ENCODE peak calls at places on chromosomes 4 and X, in eight cellular contexts. O is body of pancreas, D is IMR-90, M is ovary, Y is uterus, G is stomach, N is heart left ventricle, B is Peyer's patch. Q is an unnamed sample.
A peak's percentile ranks its signal among the peaks of the same experiment; 100 is the strongest.

GRCh38 chr4:113090954-113091353 is 41.5 kb downstream of the ANK2 start:
- DNase-seq in O (no peak), D (no peak), M (no peak), Y (no peak), G (no peak), N (no peak), B (no peak), Q (no peak)

GRCh38 chr4:125085-125820 is 952 bp downstream of the ZNF718 start:
- DNase-seq in O (peak; percentile 56), D (peak; percentile 17), M (no peak), Y (no peak), G (peak; percentile 47), N (peak; percentile 25), B (peak; percentile 61), Q (peak; percentile 74)

GRCh38 chrX:22314211-22314610 is 41.5 kb downstream of the CBLL2 start:
- DNase-seq in O (no peak), D (no peak), M (no peak), Y (no peak), G (no peak), N (no peak), B (no peak), Q (no peak)

GRCh38 chr4:14627038-14627437 is 375.2 kb upstream of the CPEB2 start:
- DNase-seq in O (no peak), D (no peak), M (no peak), Y (no peak), G (no peak), N (no peak), B (no peak), Q (no peak)

GRCh38 chrX:2345562-2345961 is 155.2 kb downstream of the DHRSX start:
- DNase-seq in O (no peak), D (no peak), M (no peak), Y (no peak), G (no peak), N (no peak), B (no peak), Q (no peak)

GRCh38 chr4:165874799-165875371 is 1.8 kb downstream of the TLL1 start:
- DNase-seq in O (peak; percentile 31), D (no peak), M (no peak), Y (peak; percentile 19), G (no peak), N (peak; percentile 33), B (peak; percentile 71), Q (peak; percentile 22)

GRCh38 chr4:71415491-71415890 is 76.7 kb downstream of the SLC4A4 start:
- DNase-seq in O (no peak), D (peak; percentile 68), M (no peak), Y (no peak), G (no peak), N (no peak), B (no peak), Q (no peak)

GRCh38 chrX:50204364-50204899 is at the start of gene CCNB3:
- DNase-seq in O (peak; percentile 79), D (peak; percentile 56), M (peak; percentile 57), Y (peak; percentile 65), G (peak; percentile 74), N (peak; percentile 58), B (peak; percentile 72), Q (peak; percentile 68)

GRCh38 chr4:81069706-81070331 is 39.3 kb downstream of the BMP3 start:
- DNase-seq in O (peak; percentile 85), D (peak; percentile 90), M (peak; percentile 23), Y (peak; percentile 57), G (peak; percentile 66), N (peak; percentile 32), B (peak; percentile 44), Q (peak; percentile 59)

GRCh38 chr4:67770422-67770821 is 16.2 kb upstream of the GNRHR start:
- DNase-seq in O (no peak), D (no peak), M (no peak), Y (no peak), G (no peak), N (no peak), B (no peak), Q (no peak)

GRCh38 chr4:66604192-66604591 is 933.9 kb upstream of the EPHA5 start:
- DNase-seq in O (no peak), D (no peak), M (no peak), Y (no peak), G (no peak), N (no peak), B (no peak), Q (no peak)

GRCh38 chr4:71184195-71184781 is 154.5 kb upstream of the SLC4A4 start:
- DNase-seq in O (peak; percentile 67), D (peak; percentile 75), M (no peak), Y (peak; percentile 26), G (peak; percentile 65), N (peak; percentile 12), B (no peak), Q (peak; percentile 61)

GRCh38 chr4:180664766-180665368 is 1578.3 kb upstream of the TENM3 start:
- DNase-seq in O (peak; percentile 82), D (peak; percentile 90), M (peak; percentile 30), Y (peak; percentile 48), G (peak; percentile 66), N (peak; percentile 28), B (no peak), Q (peak; percentile 53)

GRCh38 chr4:105023668-105024055 is 123.0 kb upstream of the TET2 start:
- DNase-seq in O (no peak), D (no peak), M (no peak), Y (no peak), G (no peak), N (no peak), B (no peak), Q (no peak)

GRCh38 chr4:77092832-77093800 is 17.3 kb upstream of the CCNI start:
- DNase-seq in O (no peak), D (no peak), M (no peak), Y (no peak), G (no peak), N (no peak), B (no peak), Q (no peak)

GRCh38 chr4:1690698-1691097 is 6.6 kb upstream of the FAM53A start:
- DNase-seq in O (no peak), D (no peak), M (no peak), Y (no peak), G (no peak), N (no peak), B (no peak), Q (no peak)
- H3K36me3 ChIP-seq in O (no peaks in the 10 kb centered on the region), D (peaks cover 35% of the 10 kb centered on the region), M (no peaks in the 10 kb centered on the region), Y (no peaks in the 10 kb centered on the region), G (peaks cover 32% of the 10 kb centered on the region), N (peaks cover 46% of the 10 kb centered on the region), B (no peaks in the 10 kb centered on the region), Q (peaks cover 19% of the 10 kb centered on the region)

DNA sequence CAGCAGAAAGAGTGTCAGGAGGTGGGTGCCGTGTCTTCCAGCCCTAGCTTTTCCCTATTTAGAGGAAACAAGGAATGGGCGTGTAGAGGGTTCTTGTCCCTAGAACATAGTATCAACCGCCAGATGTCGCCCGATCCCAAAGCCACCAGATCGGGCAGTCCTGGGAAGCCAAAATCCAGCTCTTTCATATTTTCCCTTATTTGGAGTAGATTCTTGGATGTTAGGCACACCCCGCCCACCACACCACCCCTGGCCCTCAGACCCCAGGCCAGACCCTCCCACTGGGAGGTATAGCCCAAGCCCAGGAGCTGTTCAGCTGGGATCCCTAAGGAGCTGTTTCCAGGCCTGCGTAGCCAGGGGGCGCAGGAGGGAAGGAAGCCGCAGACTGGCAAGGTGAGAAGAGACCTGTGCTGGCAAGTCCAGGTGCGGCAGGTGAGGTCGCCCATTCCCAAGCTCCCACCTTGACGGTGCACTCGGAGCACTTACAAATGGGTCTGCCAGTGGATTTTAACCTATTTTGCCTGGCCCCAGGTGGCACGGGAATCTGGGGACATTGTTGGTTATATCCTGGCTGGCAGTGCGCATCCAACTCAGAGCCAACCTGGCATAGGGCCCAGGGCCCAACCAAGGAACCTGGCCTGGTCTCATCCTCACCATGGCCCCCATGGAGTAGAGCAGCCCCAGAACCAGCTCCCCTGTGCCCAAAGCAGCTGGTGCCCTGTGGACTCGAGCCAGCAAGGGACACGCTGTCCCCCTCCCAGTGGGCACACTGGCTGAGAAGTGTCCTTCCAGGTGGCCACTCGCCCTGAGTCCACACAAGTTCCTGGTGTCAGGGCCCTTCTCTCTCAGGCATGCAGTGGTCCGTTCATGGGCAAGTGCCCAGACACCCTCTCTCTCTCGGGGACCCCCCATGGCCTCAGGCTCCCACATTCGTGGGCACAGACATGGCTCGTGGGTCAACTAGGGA is 811 bp downstream of the FLNA start:
- DNase-seq in O (peak; percentile 79), D (peak; percentile 83), M (peak; percentile 70), Y (peak; percentile 78), G (peak; percentile 67), N (peak; percentile 69), B (peak; percentile 79), Q (peak; percentile 79)
- TF ChIP-seq POLR2A in O (peak; percentile 49), D (no peak), M (no peak), Y (peak; percentile 33), G (no peak), N (no peak), B (no peak), Q (no peak)

GRCh38 chr4:75644095-75644494 is 13.8 kb upstream of the CDKL2 start:
- DNase-seq in O (no peak), D (no peak), M (no peak), Y (no peak), G (no peak), N (no peak), B (no peak), Q (no peak)

GRCh38 chr4:75637827-75638226 is 7.5 kb upstream of the CDKL2 start:
- DNase-seq in O (no peak), D (no peak), M (no peak), Y (no peak), G (no peak), N (no peak), B (no peak), Q (no peak)

GRCh38 chr4:75639124-75639695 is 8.9 kb upstream of the CDKL2 start:
- DNase-seq in O (no peak), D (no peak), M (no peak), Y (no peak), G (no peak), N (no peak), B (no peak), Q (no peak)

DNA sequence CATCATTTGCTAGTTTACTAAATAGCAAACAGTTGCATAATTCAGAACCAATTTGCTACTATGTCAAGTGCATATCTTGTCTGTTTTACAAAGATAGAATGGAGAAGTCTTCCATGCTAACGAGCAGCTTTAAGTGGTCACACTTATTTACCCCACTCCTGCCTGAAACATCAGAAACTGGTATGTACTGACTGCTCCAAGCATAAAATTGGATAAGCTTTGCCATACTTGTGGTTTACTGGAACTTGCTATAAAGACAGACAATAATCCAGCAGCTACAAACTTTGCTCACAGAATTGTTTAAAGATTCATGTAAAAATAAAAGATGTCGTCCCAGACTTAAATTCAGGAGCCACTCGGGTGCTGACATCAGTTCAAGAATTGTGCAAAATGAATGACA is 13.3 kb upstream of the CDKL2 start:
- DNase-seq in O (no peak), D (no peak), M (no peak), Y (no peak), G (no peak), N (no peak), B (no peak), Q (no peak)
- H3K36me3 ChIP-seq in O (peaks cover 8% of the 10 kb centered on the region), D (peaks cover 26% of the 10 kb centered on the region), M (no peaks in the 10 kb centered on the region), Y (no peaks in the 10 kb centered on the region), G (peaks cover 41% of the 10 kb centered on the region), N (peaks cover 63% of the 10 kb centered on the region), B (no peaks in the 10 kb centered on the region), Q (peaks cover 43% of the 10 kb centered on the region)

GRCh38 chr4:73454920-73455319 is 18.9 kb downstream of the AFP start:
- DNase-seq in O (no peak), D (no peak), M (no peak), Y (no peak), G (no peak), N (no peak), B (no peak), Q (no peak)
- TF ChIP-seq POLR2A in O (no peak), D (no peak), M (no peak), Y (no peak), G (no peak), N (no peak), B (no peak), Q (no peak)

Q was measured in thyroid gland.